ENCODE peak calls at places on chromosome 16, in eight cellular contexts. R is OCI-LY7, O is PC-3, W is MM.1S, A is HCT116, G is neural progenitor cell, U is GM23338, X is SK-N-SH. P is an unnamed sample.

GRCh38 chr16:8720080-8720966 is 45.9 kb downstream of the ABAT start:
- DNase-seq in R (peak), O (no peak), W (no peak), A (no peak), G (peak), U (peak), X (peak), P (peak)

GRCh38 chr16:56789360-56789759 is 59.4 kb downstream of the NUP93 start:
- DNase-seq in R (peak), O (peak), W (peak), A (peak), G (no peak), U (no peak), X (peak), P (peak)

GRCh38 chr16:56847173-56847948 is 17.6 kb upstream of the SLC12A3 start:
- DNase-seq in R (peak), O (no peak), W (no peak), A (no peak), G (no peak), U (no peak), X (no peak), P (no peak)

GRCh38 chr16:79801550-79802090 is 201.1 kb upstream of the MAF start:
- DNase-seq in R (no peak), O (no peak), W (no peak), A (no peak), G (no peak), U (no peak), X (no peak), P (no peak)

GRCh38 chr16:751152-752007 is 9.2 kb upstream of the MSLN start:
- DNase-seq in R (no peak), O (no peak), W (no peak), A (no peak), G (peak), U (peak), X (no peak), P (no peak)

GRCh38 chr16:82750078-82750477 is 123.3 kb downstream of the CDH13 start:
- DNase-seq in R (no peak), O (no peak), W (no peak), A (no peak), G (no peak), U (no peak), X (no peak), P (no peak)

GRCh38 chr16:10172848-10173655 is 9.2 kb downstream of the GRIN2A start:
- DNase-seq in R (no peak), O (peak), W (no peak), A (no peak), G (no peak), U (peak), X (no peak), P (no peak)

GRCh38 chr16:50068550-50068949 is 2.8 kb downstream of the HEATR3 start:
- DNase-seq in R (no peak), O (no peak), W (peak), A (no peak), G (no peak), U (no peak), X (no peak), P (no peak)

GRCh38 chr16:72561-73537 is at the start of gene RHBDF1:
- DNase-seq in R (no peak), O (peak), W (peak), A (no peak), G (peak), U (peak), X (peak), P (peak)

GRCh38 chr16:27408012-27408601 is 6.1 kb downstream of the IL21R start:
- DNase-seq in R (peak), O (no peak), W (no peak), A (no peak), G (no peak), U (no peak), X (no peak), P (no peak)

GRCh38 chr16:11497329-11497805 is 89.4 kb downstream of the LITAF start:
- DNase-seq in R (no peak), O (peak), W (peak), A (peak), G (peak), U (peak), X (peak), P (peak)

GRCh38 chr16:51035711-51036110 is 115.4 kb downstream of the SALL1 start:
- DNase-seq in R (no peak), O (no peak), W (no peak), A (no peak), G (no peak), U (no peak), X (no peak), P (no peak)

GRCh38 chr16:8898660-8899318 is 16.6 kb downstream of the LITAFD start:
- DNase-seq in R (no peak), O (no peak), W (no peak), A (no peak), G (no peak), U (no peak), X (no peak), P (no peak)

GRCh38 chr16:14198603-14199002 is 127.5 kb downstream of the MRTFB start:
- DNase-seq in R (no peak), O (no peak), W (no peak), A (no peak), G (no peak), U (no peak), X (no peak), P (no peak)

GRCh38 chr16:57474671-57475661 is 11.3 kb downstream of the DOK4 start:
- DNase-seq in R (no peak), O (no peak), W (no peak), A (no peak), G (no peak), U (no peak), X (no peak), P (no peak)

GRCh38 chr16:24491721-24492120 is 47.6 kb upstream of the RBBP6 start:
- DNase-seq in R (no peak), O (no peak), W (no peak), A (no peak), G (no peak), U (no peak), X (no peak), P (no peak)

GRCh38 chr16:57628008-57628781 is at the start of gene ADGRG1:
- DNase-seq in R (no peak), O (peak), W (no peak), A (peak), G (peak), U (peak), X (peak), P (peak)

GRCh38 chr16:56270828-56271227 is 79.5 kb downstream of the GNAO1 start:
- DNase-seq in R (no peak), O (no peak), W (no peak), A (no peak), G (no peak), U (no peak), X (no peak), P (no peak)

GRCh38 chr16:8878523-8878911 is 3.6 kb upstream of the LITAFD start:
- DNase-seq in R (no peak), O (peak), W (no peak), A (no peak), G (no peak), U (peak), X (no peak), P (peak)

GRCh38 chr16:12411521-12411920 is 392.2 kb downstream of the CPPED1 start:
- DNase-seq in R (no peak), O (no peak), W (no peak), A (no peak), G (no peak), U (no peak), X (no peak), P (no peak)

GRCh38 chr16:48500981-48501380 is 109.0 kb downstream of the N4BP1 start:
- DNase-seq in R (no peak), O (no peak), W (no peak), A (no peak), G (no peak), U (no peak), X (no peak), P (no peak)

GRCh38 chr16:85780281-85780680 is 19.1 kb downstream of the EMC8 start:
- DNase-seq in R (no peak), O (no peak), W (no peak), A (no peak), G (no peak), U (no peak), X (no peak), P (no peak)

GRCh38 chr16:58054289-58054688 is 28.7 kb downstream of the MMP15 start:
- DNase-seq in R (no peak), O (no peak), W (no peak), A (no peak), G (no peak), U (no peak), X (no peak), P (no peak)

GRCh38 chr16:57634171-57634570 is 5.7 kb downstream of the ADGRG1 start:
- DNase-seq in R (no peak), O (peak), W (no peak), A (no peak), G (no peak), U (no peak), X (no peak), P (no peak)

GRCh38 chr16:50301626-50302471 is 35.5 kb downstream of the ADCY7 start:
- DNase-seq in R (no peak), O (no peak), W (no peak), A (no peak), G (no peak), U (no peak), X (peak), P (peak)

GRCh38 chr16:89193576-89194293 is 6.6 kb downstream of the SLC22A31 start:
- DNase-seq in R (no peak), O (no peak), W (no peak), A (no peak), G (peak), U (peak), X (peak), P (peak)

GRCh38 chr16:50234771-50235556 is 31.4 kb upstream of the ADCY7 start:
- DNase-seq in R (no peak), O (peak), W (no peak), A (no peak), G (no peak), U (no peak), X (no peak), P (no peak)

GRCh38 chr16:8583199-8583598 is 7.1 kb downstream of the TMEM114 start:
- DNase-seq in R (no peak), O (peak), W (no peak), A (no peak), G (no peak), U (no peak), X (no peak), P (no peak)

GRCh38 chr16:75653926-75654325 is 6.4 kb downstream of the TERF2IP start:
- DNase-seq in R (peak), O (no peak), W (no peak), A (no peak), G (no peak), U (no peak), X (peak), P (no peak)

GRCh38 chr16:84603115-84603816 is 14.6 kb downstream of the COTL1 start:
- DNase-seq in R (no peak), O (peak), W (no peak), A (peak), G (no peak), U (no peak), X (no peak), P (peak)

GRCh38 chr16:58035356-58036170 is 10.0 kb downstream of the MMP15 start:
- DNase-seq in R (peak), O (no peak), W (no peak), A (no peak), G (no peak), U (no peak), X (peak), P (no peak)

GRCh38 chr16:10625595-10626357 is 45.4 kb upstream of the EMP2 start:
- DNase-seq in R (no peak), O (peak), W (peak), A (no peak), G (no peak), U (no peak), X (no peak), P (peak)

GRCh38 chr16:86959182-86959651 is 358.0 kb downstream of the C16orf95 start:
- DNase-seq in R (no peak), O (no peak), W (no peak), A (no peak), G (no peak), U (no peak), X (no peak), P (no peak)

GRCh38 chr16:35598696-35599332 is 2139.4 kb downstream of the TP53TG3F start:
- DNase-seq in R (no peak), O (no peak), W (no peak), A (peak), G (no peak), U (no peak), X (no peak), P (no peak)

GRCh38 chr16:49952386-49952785 is 72.6 kb upstream of the CNEP1R1 start:
- DNase-seq in R (no peak), O (peak), W (no peak), A (peak), G (no peak), U (no peak), X (no peak), P (no peak)

DNA sequence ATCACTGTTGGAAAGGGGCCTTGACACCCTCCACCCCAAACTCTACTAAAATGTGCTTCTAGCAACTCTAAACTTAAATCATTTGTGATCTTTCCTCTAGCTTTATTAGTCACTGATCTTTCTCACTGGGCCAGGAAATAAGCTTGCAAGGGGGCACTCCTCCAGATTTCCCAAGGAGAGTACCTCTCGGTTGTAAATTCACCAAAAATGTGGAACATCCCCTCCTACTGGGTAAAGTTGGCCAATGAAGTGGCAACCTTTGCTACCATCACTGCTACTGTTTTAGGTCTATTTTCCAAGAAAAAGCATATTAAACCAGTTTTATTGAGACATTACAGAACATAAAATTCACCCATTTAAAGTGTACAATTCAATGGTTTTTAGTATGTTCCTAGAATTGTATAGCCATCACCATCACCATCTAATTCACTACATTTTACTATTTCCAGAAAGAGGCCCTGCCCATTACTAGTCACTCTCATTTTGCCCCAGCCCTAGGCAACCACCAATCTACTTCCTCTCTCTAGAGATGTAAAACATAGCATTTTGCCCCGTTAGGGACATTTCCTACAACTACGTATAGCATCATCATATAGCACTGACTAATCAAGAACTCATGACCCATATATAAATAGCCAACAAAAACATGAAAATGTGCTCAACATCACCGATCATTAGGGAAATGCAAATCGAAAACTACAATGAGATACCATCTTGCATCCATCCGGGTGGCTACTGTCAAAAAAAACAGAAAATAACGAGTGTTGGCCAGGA is 44.6 kb upstream of the ADCY9 start:
- DNase-seq in R (no peak), O (no peak), W (no peak), A (no peak), G (no peak), U (no peak), X (no peak), P (no peak)
- TF ChIP-seq CTCF in R (no peak), O (no peak), W (no peak), A (no peak), G (no peak), U (peak), X (no peak), P (no peak)

GRCh38 chr16:53973021-53973420 is 269.1 kb downstream of the FTO start:
- DNase-seq in R (no peak), O (no peak), W (no peak), A (no peak), G (no peak), U (no peak), X (no peak), P (no peak)
- TF ChIP-seq EZH2phosphoT487 in R (no peak), O (no peak), W (no peak), A (no peak), G (no peak), U (no peak), X (no peak), P (no peak)

DNA sequence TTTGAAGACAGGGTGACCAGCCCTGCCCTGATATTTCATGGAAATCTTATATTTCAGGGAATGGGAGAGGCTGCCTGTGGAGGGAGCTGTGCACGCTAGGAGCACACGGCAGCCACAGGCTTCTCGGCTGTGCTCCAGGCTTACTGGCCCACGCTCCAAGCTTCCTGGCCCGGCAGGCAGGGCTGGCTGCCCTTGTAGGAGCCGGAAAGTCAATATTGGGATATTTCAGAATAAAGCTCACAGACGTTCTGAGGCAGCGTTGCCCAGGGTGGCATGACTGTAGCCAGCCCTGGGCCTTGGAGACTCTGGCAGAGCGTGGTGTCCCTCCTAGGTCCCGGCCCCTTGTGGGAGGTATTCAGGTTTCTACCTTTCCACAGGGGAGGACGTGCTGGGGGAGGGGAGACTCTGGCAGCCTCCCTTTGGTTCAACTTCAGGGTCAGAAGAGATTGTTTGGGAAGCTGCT is 95.6 kb downstream of the NPIPB11 start:
- DNase-seq in R (no peak), O (peak), W (no peak), A (no peak), G (no peak), U (no peak), X (no peak), P (no peak)
- TF ChIP-seq CTCF in R (no peak), O (no peak), W (no peak), A (no peak), G (no peak), U (no peak), X (no peak), P (no peak)

GRCh38 chr16:3822366-3823045 is 58.0 kb downstream of the CREBBP start:
- DNase-seq in R (no peak), O (no peak), W (no peak), A (no peak), G (no peak), U (no peak), X (no peak), P (no peak)
- TF ChIP-seq EZH2phosphoT487 in R (no peak), O (no peak), W (no peak), A (no peak), G (no peak), U (no peak), X (no peak), P (no peak)

DNA sequence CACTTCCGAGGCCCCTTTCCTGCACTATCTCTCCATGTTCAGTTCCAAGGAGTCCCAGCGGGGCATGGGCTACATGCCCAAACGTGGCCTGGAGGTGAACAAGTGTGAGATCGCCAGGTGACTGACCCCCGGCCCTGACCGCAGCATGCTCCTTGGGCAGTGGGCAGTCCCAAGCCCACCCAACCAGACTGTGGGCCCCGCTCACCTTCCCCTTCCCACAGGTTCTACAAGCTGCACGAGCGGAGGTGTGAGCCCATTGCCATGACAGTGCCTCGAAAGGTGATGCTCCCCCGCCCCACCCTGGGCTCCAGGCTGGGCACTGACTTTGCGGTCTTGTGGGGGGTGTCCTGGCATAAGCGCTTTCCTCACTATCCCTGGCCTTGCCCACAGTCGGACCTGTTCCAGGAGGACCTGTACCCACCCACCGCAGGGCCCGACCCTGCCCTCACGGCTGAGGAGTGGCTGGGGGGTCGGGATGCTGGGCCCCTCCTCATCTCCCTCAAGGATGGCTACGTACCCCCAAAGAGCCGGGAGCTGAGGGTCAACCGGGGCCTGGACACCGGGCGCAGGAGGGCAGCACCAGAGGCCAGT is 4.7 kb downstream of the CORO1A start:
- DNase-seq in R (no peak), O (no peak), W (no peak), A (no peak), G (no peak), U (peak), X (no peak), P (no peak)
- TF ChIP-seq CTCF in R (no peak), O (no peak), W (no peak), A (no peak), G (no peak), U (no peak), X (no peak), P (no peak)